ENCODE peak calls at places on chromosomes 6 and 20, in five cellular contexts. A, Z, K, E and T are unnamed samples.

GRCh38 chr20:20211988-20212518 is 155.9 kb upstream of the INSM1 start:
- DNase-seq in A (no peak), Z (no peak), K (no peak), E (no peak), T (no peak)

GRCh38 chr6:111429571-111429970 is 53.4 kb downstream of the REV3L start:
- DNase-seq in A (no peak), Z (no peak), K (no peak), E (no peak), T (peak; percentile 18)

GRCh38 chr6:87848616-87849015 is 146.6 kb upstream of the AKIRIN2 start:
- DNase-seq in A (no peak), Z (no peak), K (no peak), E (peak; percentile 39), T (no peak)

GRCh38 chr6:4380881-4381281 is 245.5 kb upstream of the ECI2 start:
- DNase-seq in A (no peak), Z (no peak), K (no peak), E (no peak), T (no peak)

GRCh38 chr6:14017626-14018475 is 93.1 kb downstream of the RNF182 start:
- DNase-seq in A (no peak), Z (no peak), K (no peak), E (peak; percentile 64), T (peak; percentile 52)

GRCh38 chr6:101208152-101208551 is 185.4 kb upstream of the GRIK2 start:
- DNase-seq in A (no peak), Z (no peak), K (no peak), E (peak; percentile 38), T (no peak)

GRCh38 chr6:6328451-6328850 is 8.0 kb upstream of the F13A1 start:
- DNase-seq in A (no peak), Z (no peak), K (no peak), E (no peak), T (no peak)

GRCh38 chr6:138814179-138814834 is 18.4 kb downstream of the ECT2L start:
- DNase-seq in A (no peak), Z (no peak), K (no peak), E (peak; percentile 15), T (no peak)

GRCh38 chr6:16129623-16130243 is 847 bp downstream of the MYLIP start:
- DNase-seq in A (peak; percentile 9), Z (peak; percentile 36), K (no peak), E (no peak), T (no peak)

GRCh38 chr6:95786802-95787201 is 209.5 kb downstream of the MANEA start:
- DNase-seq in A (no peak), Z (no peak), K (no peak), E (no peak), T (no peak)

GRCh38 chr6:158928068-158928467 is 71.9 kb downstream of the RSPH3 start:
- DNase-seq in A (no peak), Z (no peak), K (no peak), E (no peak), T (no peak)

GRCh38 chr6:1184318-1184717 is 127.6 kb upstream of the FOXQ1 start:
- DNase-seq in A (no peak), Z (no peak), K (no peak), E (no peak), T (no peak)

GRCh38 chr6:100920028-100920427 is 38.9 kb upstream of the ASCC3 start:
- DNase-seq in A (no peak), Z (no peak), K (no peak), E (peak; percentile 13), T (no peak)

GRCh38 chr6:148624025-148624424 is 122.8 kb upstream of the UST start:
- DNase-seq in A (no peak), Z (no peak), K (no peak), E (no peak), T (no peak)

GRCh38 chr20:362271-363254 is 15.7 kb downstream of the NRSN2 start:
- DNase-seq in A (peak; percentile 65), Z (peak; percentile 80), K (peak; percentile 95), E (peak; percentile 89), T (no peak)

GRCh38 chr6:21451546-21452013 is 142.0 kb upstream of the SOX4 start:
- DNase-seq in A (no peak), Z (no peak), K (no peak), E (no peak), T (no peak)

GRCh38 chr6:117389227-117390057 is 36.3 kb downstream of the ROS1 start:
- DNase-seq in A (no peak), Z (no peak), K (no peak), E (peak; percentile 71), T (no peak)

GRCh38 chr6:106005954-106006353 is 80.2 kb upstream of the PRDM1 start:
- DNase-seq in A (no peak), Z (no peak), K (no peak), E (no peak), T (no peak)

GRCh38 chr20:11117808-11118528 is 444.2 kb upstream of the JAG1 start:
- DNase-seq in A (peak; percentile 95), Z (no peak), K (peak; percentile 27), E (peak; percentile 5), T (no peak)

GRCh38 chr6:153170511-153170910 is 39.4 kb upstream of the RGS17 start:
- DNase-seq in A (peak; percentile 53), Z (no peak), K (peak; percentile 55), E (no peak), T (no peak)

GRCh38 chr6:48817714-48818113 is 645.3 kb downstream of the MMUT start:
- DNase-seq in A (peak; percentile 33), Z (no peak), K (no peak), E (no peak), T (no peak)

GRCh38 chr6:68652117-68652536 is 17.0 kb downstream of the ADGRB3 start:
- DNase-seq in A (no peak), Z (no peak), K (no peak), E (no peak), T (no peak)

GRCh38 chr6:18823782-18824386 is 436.7 kb downstream of the RNF144B start:
- DNase-seq in A (peak; percentile 1), Z (no peak), K (peak; percentile 74), E (peak; percentile 17), T (peak; percentile 8)

GRCh38 chr20:60937581-60937980 is 314.5 kb upstream of the CDH4 start:
- DNase-seq in A (no peak), Z (no peak), K (no peak), E (no peak), T (no peak)

GRCh38 chr6:6975395-6976111 is 132.2 kb upstream of the RREB1 start:
- DNase-seq in A (no peak), Z (no peak), K (no peak), E (no peak), T (no peak)

GRCh38 chr20:41443667-41444066 is 77.0 kb upstream of the EMILIN3 start:
- DNase-seq in A (no peak), Z (no peak), K (no peak), E (no peak), T (no peak)

GRCh38 chr6:111800468-111800760 is 72.8 kb downstream of the FYN start:
- DNase-seq in A (peak; percentile 32), Z (no peak), K (no peak), E (no peak), T (no peak)

GRCh38 chr6:48061630-48062029 is 49.4 kb downstream of the PTCHD4 start:
- DNase-seq in A (peak; percentile 55), Z (no peak), K (no peak), E (no peak), T (no peak)

GRCh38 chr6:163790296-163790840 is 375.9 kb downstream of the QKI start:
- DNase-seq in A (peak; percentile 19), Z (no peak), K (no peak), E (peak; percentile 19), T (no peak)

GRCh38 chr6:15491255-15491985 is 171.4 kb downstream of the DTNBP1 start:
- DNase-seq in A (peak; percentile 66), Z (peak; percentile 60), K (peak; percentile 21), E (peak; percentile 81), T (peak; percentile 62)

GRCh38 chr6:153003294-153003645 is 761 bp upstream of the MTRF1L start:
- DNase-seq in A (no peak), Z (no peak), K (no peak), E (peak; percentile 14), T (no peak)

GRCh38 chr20:38934530-38934929 is 8.3 kb downstream of the FAM83D start:
- DNase-seq in A (no peak), Z (no peak), K (no peak), E (no peak), T (no peak)
- H3K36me3 ChIP-seq in A (peaks cover 2% of the 10 kb centered on the region), Z (no peaks in the 10 kb centered on the region), K (peaks cover 12% of the 10 kb centered on the region), E (no peaks in the 10 kb centered on the region), T (peaks cover 8% of the 10 kb centered on the region)

DNA sequence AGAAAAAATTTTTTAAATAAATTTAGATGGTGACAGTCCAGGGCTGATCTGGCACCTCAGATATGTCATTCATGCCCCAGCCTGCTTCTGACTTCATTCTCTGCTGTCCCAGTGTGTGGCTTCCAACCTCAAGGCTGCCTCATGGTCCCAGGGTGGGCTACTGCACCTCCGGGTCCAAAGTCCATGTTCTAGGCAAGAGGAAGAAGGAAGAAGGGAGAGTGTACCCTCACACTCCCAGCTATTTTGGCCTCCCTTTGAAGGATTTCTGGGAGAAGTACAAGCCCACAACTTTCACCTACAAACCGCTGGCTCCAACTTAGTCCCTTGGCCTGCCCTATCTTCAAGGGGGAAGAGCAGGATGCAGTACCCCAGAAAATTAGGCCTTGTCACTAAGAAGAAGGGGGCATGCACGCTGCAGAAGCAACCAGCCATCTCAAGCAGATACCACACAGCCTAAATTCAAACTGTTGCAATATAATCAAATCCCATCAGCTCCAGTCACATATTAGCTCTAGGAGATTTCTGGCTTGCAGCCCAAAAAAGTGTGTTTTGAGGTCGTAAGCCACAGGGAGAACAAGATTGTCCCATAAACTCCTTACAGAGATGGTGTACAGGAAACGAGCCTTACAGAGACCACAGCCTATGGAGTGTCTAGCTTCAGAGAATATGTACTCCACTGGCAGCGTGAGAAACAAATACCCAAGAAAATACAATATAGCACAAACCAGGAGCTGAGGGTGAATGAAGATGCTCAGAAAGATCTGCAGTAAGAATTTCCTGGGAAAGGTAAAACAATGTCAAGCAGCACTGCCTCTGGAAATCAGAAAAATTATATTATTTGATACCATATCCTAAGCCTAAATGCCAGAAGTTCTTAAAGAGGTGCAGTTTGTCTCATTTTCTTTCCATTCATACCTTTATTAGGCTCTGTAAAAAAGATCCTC is 844 bp upstream of the BTN3A2 start:
- DNase-seq in A (peak; percentile 14), Z (no peak), K (no peak), E (peak; percentile 12), T (no peak)
- H3K4me3 ChIP-seq in A (peak overlapping the region; percentile 77), Z (peak overlapping the region; percentile 62), K (peak overlapping the region; percentile 66), E (peak overlapping the region; percentile 22), T (no peak overlapping the region)

DNA sequence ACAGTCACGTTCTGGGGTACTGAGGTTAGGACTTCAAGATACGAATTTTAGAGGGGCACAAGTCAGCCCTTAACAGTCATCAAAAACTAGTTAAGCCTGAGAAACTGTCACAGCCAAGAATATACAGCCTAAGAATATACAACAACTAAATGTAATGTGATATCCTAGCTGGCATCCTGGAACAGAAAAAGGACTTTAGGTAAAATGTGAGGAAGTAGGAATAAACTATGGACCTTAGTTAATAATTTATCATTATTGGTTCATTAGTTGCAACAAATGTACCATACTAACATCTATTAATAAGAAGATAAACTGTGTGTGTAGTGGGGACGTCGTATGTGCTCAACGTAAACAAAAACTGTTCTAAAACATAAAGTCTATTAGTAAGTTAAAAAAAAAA is 1.1 kb downstream of the PNISR start:
- DNase-seq in A (no peak), Z (no peak), K (no peak), E (no peak), T (no peak)
- H3K27me3 ChIP-seq in A (no peaks in the 10 kb centered on the region), Z (no peaks in the 10 kb centered on the region), K (no peaks in the 10 kb centered on the region), E (no peaks in the 10 kb centered on the region), T (no peaks in the 10 kb centered on the region)

DNA sequence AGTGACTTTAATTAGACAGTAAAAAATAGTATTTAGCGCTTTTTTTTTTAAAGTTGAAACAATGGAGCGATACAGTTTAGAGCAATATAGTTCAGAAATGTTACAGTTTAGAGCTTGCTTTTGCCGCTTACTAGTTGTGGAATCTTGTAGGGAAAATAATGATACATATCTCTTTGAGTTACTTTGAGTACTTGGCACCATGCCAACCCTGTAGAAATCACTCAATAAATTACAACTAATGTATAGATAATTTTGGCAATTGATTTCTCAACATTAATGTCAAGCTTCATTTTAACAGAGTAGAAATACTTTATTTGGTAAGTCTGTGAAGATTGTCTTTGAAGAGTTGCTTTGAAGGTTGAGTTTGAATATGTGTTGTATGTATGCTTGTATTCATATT is 27.4 kb downstream of the CDC40 start:
- DNase-seq in A (no peak), Z (no peak), K (no peak), E (no peak), T (no peak)
- H3K36me3 ChIP-seq in A (peaks cover 7% of the 10 kb centered on the region), Z (peaks cover 11% of the 10 kb centered on the region), K (peaks cover 7% of the 10 kb centered on the region), E (no peaks in the 10 kb centered on the region), T (peaks cover 1% of the 10 kb centered on the region)